ENCODE peak calls at places on chromosomes 3 and 15, in eight cellular contexts. R is neural progenitor cell, F is HCT116, V is OCI-LY7, M is MM.1S, P is GM23338, A is SK-N-SH, T is PC-3. C is an unnamed sample.
A peak's percentile ranks its signal among the peaks of the same experiment; 100 is the strongest.

GRCh38 chr3:40042752-40043443 is 233.5 kb downstream of the MYRIP start:
- DNase-seq in T (no peak), P (no peak), V (no peak), F (no peak), M (no peak), R (no peak), A (no peak), C (no peak)

GRCh38 chr3:114365268-114365667 is 71.4 kb downstream of the TIGIT start:
- DNase-seq in T (no peak), M (no peak), R (peak; percentile 3), V (no peak), A (no peak), F (no peak), P (no peak), C (no peak)

GRCh38 chr3:182124187-182124586 is 412.5 kb downstream of the SOX2 start:
- DNase-seq in T (no peak), P (no peak), V (no peak), F (no peak), A (no peak), R (no peak), M (no peak), C (no peak)

GRCh38 chr3:10160925-10161324 is 3.8 kb upstream of the IRAK2 start:
- DNase-seq in V (no peak), M (no peak), A (no peak), R (peak; percentile 3), T (no peak), F (no peak), P (peak; percentile 67), C (no peak)

GRCh38 chr3:101676765-101677435 is at the start of gene ZBTB11:
- DNase-seq in M (peak; percentile 99), T (peak; percentile 100), R (peak; percentile 99), F (peak; percentile 100), P (peak; percentile 100), V (peak; percentile 99), A (peak; percentile 94), C (peak; percentile 99)

GRCh38 chr3:152969557-152970300 is 134.8 kb downstream of the P2RY1 start:
- DNase-seq in V (no peak), R (no peak), A (no peak), P (peak; percentile 20), T (peak; percentile 93), M (no peak), F (no peak), C (no peak)

GRCh38 chr3:126493731-126494130 is 18.0 kb upstream of the ZXDC start:
- DNase-seq in A (no peak), F (no peak), M (peak; percentile 91), T (no peak), P (no peak), V (peak; percentile 71), R (peak; percentile 45), C (no peak)

GRCh38 chr3:136266468-136266867 is 16.3 kb downstream of the PCCB start:
- DNase-seq in F (no peak), R (no peak), V (no peak), A (no peak), T (peak; percentile 74), M (no peak), P (no peak), C (no peak)

GRCh38 chr15:51577907-51578306 is 44.7 kb downstream of the DMXL2 start:
- DNase-seq in T (no peak), V (no peak), R (no peak), A (no peak), P (no peak), F (no peak), M (no peak), C (no peak)

GRCh38 chr3:171488479-171488878 is 28.3 kb upstream of the TNIK start:
- DNase-seq in V (no peak), T (no peak), M (no peak), A (no peak), F (no peak), R (no peak), P (no peak), C (no peak)

GRCh38 chr3:38297947-38298711 is 16.0 kb downstream of the SLC22A14 start:
- DNase-seq in T (peak; percentile 50), V (peak; percentile 27), M (peak; percentile 23), P (peak; percentile 28), A (no peak), R (no peak), F (peak; percentile 15), C (no peak)

GRCh38 chr3:165082632-165083031 is 4.3 kb upstream of the SI start:
- DNase-seq in P (no peak), T (no peak), M (no peak), A (no peak), V (no peak), R (no peak), F (no peak), C (no peak)

GRCh38 chr3:184018424-184018973 is 815 bp upstream of the ABCC5 start:
- DNase-seq in F (no peak), A (no peak), M (no peak), V (no peak), R (no peak), T (no peak), P (no peak), C (no peak)

GRCh38 chr3:183438749-183439148 is 10.3 kb upstream of the MCF2L2 start:
- DNase-seq in V (no peak), A (no peak), P (no peak), T (no peak), F (no peak), M (no peak), R (no peak), C (no peak)

GRCh38 chr15:62781081-62781497 is 261.5 kb upstream of the TPM1 start:
- DNase-seq in A (peak; percentile 82), T (no peak), M (no peak), F (no peak), V (no peak), P (no peak), R (peak; percentile 28), C (no peak)

GRCh38 chr15:71548317-71548908 is 261.9 kb upstream of the NR2E3 start:
- DNase-seq in A (no peak), M (no peak), F (no peak), T (no peak), V (no peak), P (peak; percentile 24), R (peak; percentile 47), C (no peak)

GRCh38 chr15:77482570-77482969 is 61.9 kb downstream of the HMG20A start:
- DNase-seq in F (no peak), T (peak; percentile 63), A (no peak), R (no peak), M (no peak), V (no peak), P (no peak), C (no peak)

GRCh38 chr3:136276049-136276755 is 26.1 kb downstream of the PCCB start:
- DNase-seq in R (no peak), M (no peak), A (no peak), V (no peak), T (no peak), P (peak; percentile 25), F (no peak), C (no peak)

GRCh38 chr3:124887177-124887995 is at the start of gene ITGB5:
- DNase-seq in R (peak; percentile 91), M (peak; percentile 68), F (peak; percentile 29), A (peak; percentile 90), V (no peak), T (peak; percentile 70), P (peak; percentile 86), C (peak; percentile 91)

GRCh38 chr3:139227827-139228226 is 116.0 kb upstream of the MRPS22 start:
- DNase-seq in F (no peak), V (no peak), P (no peak), M (no peak), R (no peak), T (no peak), A (no peak), C (no peak)
- TF ChIP-seq EZH2phosphoT487 in F (no peak), V (no peak), P (no peak), M (no peak), R (no peak), T (no peak), A (no peak), C (no peak)

GRCh38 chr15:68371851-68372250 is 60.1 kb downstream of the ITGA11 start:
- DNase-seq in R (no peak), M (no peak), P (no peak), T (no peak), F (no peak), A (no peak), V (no peak), C (no peak)

GRCh38 chr15:68373028-68373427 is 58.9 kb downstream of the ITGA11 start:
- DNase-seq in A (no peak), V (no peak), F (no peak), R (no peak), T (no peak), M (no peak), P (no peak), C (no peak)

GRCh38 chr15:68371160-68371559 is 60.8 kb downstream of the ITGA11 start:
- DNase-seq in T (no peak), V (no peak), A (no peak), M (no peak), P (no peak), R (no peak), F (no peak), C (no peak)

GRCh38 chr15:68370768-68371151 is 61.2 kb downstream of the ITGA11 start:
- DNase-seq in M (no peak), A (no peak), T (no peak), R (no peak), F (no peak), P (no peak), V (no peak), C (no peak)

DNA sequence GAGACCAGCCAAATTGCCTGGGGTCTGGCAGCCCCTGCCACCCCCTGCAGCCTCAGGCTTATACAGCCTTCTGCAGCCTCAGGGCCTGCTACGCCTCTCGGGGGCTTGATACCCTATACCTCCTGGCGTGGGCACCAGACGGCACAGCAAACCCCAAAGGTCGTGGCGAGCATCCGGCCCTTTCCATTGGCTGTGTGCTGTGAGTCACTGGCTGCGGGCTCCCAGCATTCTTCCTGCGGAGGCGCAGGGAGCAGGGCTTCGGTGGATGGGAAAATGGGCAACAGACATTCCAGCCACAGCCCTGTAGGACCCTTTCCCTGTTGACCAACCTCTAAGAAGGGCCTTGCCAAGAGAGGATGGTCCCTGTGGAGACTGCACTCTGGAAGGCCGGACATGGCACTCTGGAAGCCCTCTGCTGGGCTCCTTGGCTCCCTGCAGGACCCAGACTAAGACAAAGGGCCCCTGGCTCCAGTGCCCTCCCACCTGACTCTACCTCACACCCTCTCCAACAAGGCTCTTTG is 59.6 kb downstream of the ITGA11 start:
- DNase-seq in A (peak; percentile 47), F (peak; percentile 18), R (peak; percentile 75), T (peak; percentile 43), P (peak; percentile 80), M (no peak), V (no peak), C (no peak)
- TF ChIP-seq CTCF in A (peak; percentile 55), F (peak; percentile 64), R (peak; percentile 49), T (peak; percentile 56), P (peak; percentile 58), M (no peak), V (peak; percentile 33), C (peak; percentile 17)

GRCh38 chr3:107241217-107241616 is 136.0 kb upstream of the CCDC54 start:
- DNase-seq in P (peak; percentile 31), T (peak; percentile 74), A (peak; percentile 32), V (peak; percentile 59), R (peak; percentile 45), F (peak; percentile 39), M (peak; percentile 57), C (peak; percentile 25)
- H3K4me2 ChIP-seq in P (peak overlapping the region; percentile 94), T (peak overlapping the region; percentile 84), A (peak overlapping the region; percentile 90), V (peak overlapping the region; percentile 88), R (peak overlapping the region; percentile 84), F (peak overlapping the region; percentile 91), M (peak overlapping the region; percentile 73), C (peak overlapping the region; percentile 92)

DNA sequence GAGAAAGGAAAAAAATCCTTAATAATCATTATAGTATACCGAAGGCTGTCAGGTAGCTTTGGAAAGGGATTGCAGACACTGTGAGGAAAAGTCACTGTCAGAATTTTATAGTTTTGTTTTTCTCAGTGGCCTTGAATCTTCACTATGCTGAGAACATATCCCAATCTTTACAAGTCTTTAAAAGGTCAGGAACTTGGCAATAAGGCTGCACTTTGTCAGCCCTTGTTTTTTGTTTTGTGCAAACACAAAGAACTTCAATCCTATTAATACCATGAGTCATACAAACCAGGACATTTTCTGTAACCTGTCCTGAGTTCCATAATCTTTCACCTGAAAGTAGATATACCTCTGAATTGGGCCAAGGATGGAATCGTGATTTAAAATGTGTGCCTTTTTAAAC is 45.6 kb upstream of the PIK3R4 start:
- DNase-seq in A (no peak), R (no peak), M (no peak), V (no peak), P (no peak), F (no peak), T (peak; percentile 39), C (no peak)
- TF ChIP-seq EZH2phosphoT487 in A (no peak), R (no peak), M (no peak), V (no peak), P (no peak), F (no peak), T (no peak), C (no peak)